ENCODE peak calls at places on chromosome 10, in eight cellular contexts. R, M, Y, B, H, K, Q and V are unnamed samples.

GRCh38 chr10:63666836-63667383 is 145.7 kb downstream of the REEP3 start:
- DNase-seq in R (no peak), M (peak), Y (peak), B (no peak), H (peak), K (no peak), Q (no peak), V (no peak)

GRCh38 chr10:7119325-7120015 is 291.4 kb downstream of the SFMBT2 start:
- DNase-seq in R (no peak), M (peak), Y (peak), B (no peak), H (no peak), K (no peak), Q (no peak), V (no peak)

GRCh38 chr10:70935631-70936030 is 47.3 kb upstream of the PCBD1 start:
- DNase-seq in R (no peak), M (no peak), Y (no peak), B (no peak), H (no peak), K (no peak), Q (no peak), V (no peak)

GRCh38 chr10:130430291-130430690 is 294.1 kb downstream of the GLRX3 start:
- DNase-seq in R (no peak), M (no peak), Y (no peak), B (no peak), H (no peak), K (no peak), Q (no peak), V (peak)

GRCh38 chr10:72001026-72001380 is 36.8 kb downstream of the CHST3 start:
- DNase-seq in R (no peak), M (no peak), Y (no peak), B (no peak), H (no peak), K (no peak), Q (no peak), V (no peak)

GRCh38 chr10:7161484-7162283 is 249.2 kb downstream of the SFMBT2 start:
- DNase-seq in R (no peak), M (no peak), Y (peak), B (no peak), H (no peak), K (no peak), Q (no peak), V (no peak)

GRCh38 chr10:83886871-83887270 is 252.4 kb upstream of the GHITM start:
- DNase-seq in R (no peak), M (no peak), Y (peak), B (no peak), H (no peak), K (peak), Q (no peak), V (no peak)

GRCh38 chr10:129341131-129341530 is 125.9 kb upstream of the MGMT start:
- DNase-seq in R (no peak), M (no peak), Y (no peak), B (no peak), H (no peak), K (no peak), Q (no peak), V (no peak)

GRCh38 chr10:70115948-70116682 is 16.5 kb downstream of the AIFM2 start:
- DNase-seq in R (no peak), M (peak), Y (peak), B (peak), H (peak), K (peak), Q (no peak), V (no peak)

GRCh38 chr10:104260775-104261115 is 6.1 kb downstream of the GSTO1 start:
- DNase-seq in R (no peak), M (peak), Y (peak), B (no peak), H (no peak), K (no peak), Q (no peak), V (no peak)

GRCh38 chr10:130968964-130969363 is 342.6 kb downstream of the TCERG1L start:
- DNase-seq in R (no peak), M (no peak), Y (no peak), B (no peak), H (no peak), K (no peak), Q (no peak), V (no peak)

GRCh38 chr10:80429521-80429966 is 21.2 kb downstream of the PRXL2A start:
- DNase-seq in R (no peak), M (peak), Y (no peak), B (no peak), H (no peak), K (no peak), Q (no peak), V (no peak)

GRCh38 chr10:68095176-68095575 is 14.1 kb upstream of the MYPN start:
- DNase-seq in R (no peak), M (peak), Y (peak), B (no peak), H (no peak), K (no peak), Q (no peak), V (no peak)

GRCh38 chr10:125035136-125035535 is 93.2 kb downstream of the ZRANB1 start:
- DNase-seq in R (no peak), M (peak), Y (peak), B (no peak), H (peak), K (no peak), Q (no peak), V (no peak)

GRCh38 chr10:23331567-23332290 is 12.9 kb downstream of the C10orf67 start:
- DNase-seq in R (no peak), M (peak), Y (peak), B (no peak), H (peak), K (no peak), Q (no peak), V (no peak)

GRCh38 chr10:31242902-31243301 is 76.1 kb upstream of the ZEB1 start:
- DNase-seq in R (no peak), M (peak), Y (peak), B (peak), H (peak), K (no peak), Q (no peak), V (no peak)

GRCh38 chr10:29386347-29386999 is 97.6 kb downstream of the LYZL1 start:
- DNase-seq in R (no peak), M (no peak), Y (peak), B (no peak), H (peak), K (peak), Q (no peak), V (no peak)

GRCh38 chr10:30821994-30822692 is 192.6 kb upstream of the LYZL2 start:
- DNase-seq in R (no peak), M (no peak), Y (no peak), B (no peak), H (no peak), K (no peak), Q (no peak), V (no peak)

GRCh38 chr10:118332948-118333710 is 9.0 kb downstream of the FAM204A start:
- DNase-seq in R (no peak), M (no peak), Y (no peak), B (no peak), H (no peak), K (peak), Q (no peak), V (no peak)